ENCODE peak calls at places on chromosomes 2 and 18, in nine cellular contexts. U is GM12865, O is cardiac fibroblast, F is gastrocnemius medialis, E is NB4, D is IMR-90, H is Calu3, C is A549, W is breast epithelium. L is an unnamed sample.
A peak's percentile ranks its signal among the peaks of the same experiment; 100 is the strongest.

GRCh38 chr2:86194751-86195054 is 559 bp downstream of the IMMT start:
- DNase-seq in C (no peak), E (no peak), W (no peak), U (no peak), F (peak; percentile 97), D (no peak), H (no peak), O (no peak), L (no peak)

GRCh38 chr2:173830169-173830568 is 135.0 kb downstream of the SP3 start:
- DNase-seq in F (no peak), H (no peak), O (peak; percentile 49), D (no peak), C (no peak), U (no peak), E (peak; percentile 8), W (no peak), L (no peak)

GRCh38 chr2:27065128-27065527 is 6.3 kb downstream of the OST4 start:
- DNase-seq in O (no peak), C (no peak), F (no peak), D (no peak), E (no peak), U (no peak), H (no peak), W (no peak), L (no peak)

GRCh38 chr18:35618703-35619102 is 37.2 kb downstream of the GALNT1 start:
- DNase-seq in W (no peak), O (no peak), D (peak; percentile 46), F (no peak), C (no peak), U (no peak), H (no peak), E (no peak), L (no peak)

GRCh38 chr2:238821391-238821790 is 26.5 kb upstream of the TWIST2 start:
- DNase-seq in U (no peak), O (peak; percentile 49), C (peak; percentile 31), H (no peak), D (peak; percentile 39), F (no peak), E (no peak), W (no peak), L (no peak)

GRCh38 chr18:63267990-63268721 is 51.4 kb downstream of the BCL2 start:
- DNase-seq in F (no peak), W (no peak), U (peak; percentile 36), C (no peak), H (no peak), D (no peak), O (no peak), E (no peak), L (no peak)

GRCh38 chr18:63788447-63789096 is 13.4 kb downstream of the SERPINB7 start:
- DNase-seq in W (no peak), O (peak; percentile 45), C (peak; percentile 63), F (no peak), E (peak; percentile 90), H (peak; percentile 72), D (peak; percentile 96), U (peak; percentile 24), L (no peak)

GRCh38 chr2:8298783-8299182 is 383.1 kb upstream of the ID2 start:
- DNase-seq in E (peak; percentile 99), O (peak; percentile 28), W (no peak), D (no peak), U (peak; percentile 72), H (no peak), C (no peak), F (peak; percentile 26), L (no peak)

GRCh38 chr2:69082430-69082997 is 69.5 kb downstream of the ANTXR1 start:
- DNase-seq in D (peak; percentile 90), C (peak; percentile 97), H (peak; percentile 42), O (peak; percentile 90), E (no peak), U (peak; percentile 18), F (no peak), W (no peak), L (no peak)

GRCh38 chr2:14535156-14535555 is 97.4 kb upstream of the LRATD1 start:
- DNase-seq in F (no peak), O (no peak), D (no peak), H (no peak), U (no peak), E (no peak), C (no peak), W (no peak), L (no peak)

GRCh38 chr2:69567157-69567908 is 76.2 kb downstream of the AAK1 start:
- DNase-seq in H (peak; percentile 25), D (peak; percentile 66), W (no peak), U (no peak), O (no peak), E (no peak), C (peak; percentile 54), F (no peak), L (no peak)

GRCh38 chr18:35497006-35497333 is 790 bp downstream of the INO80C start:
- DNase-seq in U (no peak), O (peak; percentile 66), W (no peak), E (no peak), H (no peak), D (peak; percentile 51), C (no peak), F (no peak), L (no peak)

GRCh38 chr18:62957885-62958472 is 242.6 kb downstream of the PHLPP1 start:
- DNase-seq in W (no peak), O (peak; percentile 59), C (peak; percentile 65), H (peak; percentile 75), U (peak; percentile 70), D (peak; percentile 14), E (peak; percentile 67), F (no peak), L (no peak)

GRCh38 chr2:4653989-4654388 is 950.6 kb downstream of the DCDC2C start:
- DNase-seq in C (no peak), D (no peak), O (no peak), F (no peak), U (no peak), H (no peak), E (peak; percentile 16), W (no peak), L (no peak)

GRCh38 chr2:121793816-121794215 is 38.4 kb downstream of the TSN start:
- DNase-seq in C (no peak), D (no peak), W (no peak), F (no peak), H (no peak), E (no peak), U (no peak), O (no peak), L (no peak)

GRCh38 chr2:62506421-62506750 is 391 bp upstream of the TMEM17 start:
- DNase-seq in E (no peak), F (no peak), C (no peak), H (no peak), O (no peak), U (no peak), D (no peak), W (no peak), L (no peak)

GRCh38 chr18:985301-985700 is 80.6 kb downstream of the ADCYAP1 start:
- DNase-seq in O (no peak), W (no peak), H (no peak), F (no peak), E (no peak), D (no peak), U (no peak), C (no peak), L (no peak)

GRCh38 chr2:95372216-95372829 is 30.2 kb upstream of the FAHD2A start:
- DNase-seq in F (peak; percentile 1), C (no peak), H (no peak), E (no peak), U (no peak), D (no peak), W (peak; percentile 19), O (no peak), L (no peak)

GRCh38 chr18:1585881-1586488 is 681.3 kb downstream of the ADCYAP1 start:
- DNase-seq in F (no peak), W (no peak), E (peak; percentile 45), D (peak; percentile 3), H (no peak), U (peak; percentile 21), O (peak; percentile 51), C (peak; percentile 13), L (peak; percentile 6)

GRCh38 chr2:57720728-57721627 is 325.6 kb upstream of the VRK2 start:
- DNase-seq in O (peak; percentile 62), C (peak; percentile 76), U (peak; percentile 76), H (peak; percentile 59), F (no peak), E (peak; percentile 70), D (peak; percentile 52), W (no peak), L (peak; percentile 65)

DNA sequence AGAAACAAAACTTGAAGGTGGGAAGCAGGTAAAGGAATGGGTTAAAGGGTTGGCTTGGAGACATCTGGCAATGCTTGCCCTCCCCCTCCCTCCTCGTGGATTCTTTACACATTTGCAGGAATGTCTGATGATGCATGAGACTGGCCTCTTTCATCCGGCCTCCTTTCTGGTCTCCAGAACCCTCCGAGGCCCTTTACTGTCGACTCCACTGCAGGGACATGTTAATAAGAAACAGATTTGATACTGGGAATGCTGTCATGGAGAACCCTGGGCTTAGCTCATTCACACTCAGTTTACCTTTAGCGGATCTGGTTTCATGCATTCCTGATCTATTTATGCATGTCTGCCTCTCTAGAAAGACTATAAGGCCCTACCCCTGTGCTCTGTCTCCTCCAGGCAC is 238.7 kb downstream of the TGIF1 start:
- DNase-seq in W (no peak), O (peak; percentile 77), D (peak; percentile 99), H (peak; percentile 55), U (no peak), C (peak; percentile 83), E (no peak), F (no peak), L (no peak)
- TF ChIP-seq CTCF in W (no peak), O (no peak), D (no peak), H (no peak), U (no peak), C (no peak), E (no peak), F (no peak), L (no peak)

GRCh38 chr2:39119732-39120520 is 925 bp downstream of the SOS1 start:
- DNase-seq in E (peak; percentile 77), D (peak; percentile 49), W (no peak), U (peak; percentile 76), H (peak; percentile 66), F (peak; percentile 48), C (peak; percentile 58), O (peak; percentile 64), L (peak; percentile 79)
- TF ChIP-seq CTCF in E (no peak), D (peak; percentile 36), W (no peak), U (peak; percentile 10), H (no peak), F (peak; percentile 48), C (peak; percentile 58), O (no peak), L (peak; percentile 60)

GRCh38 chr2:21117688-21118087 is 6.1 kb upstream of the TDRD15 start:
- DNase-seq in O (no peak), F (no peak), H (no peak), U (no peak), E (no peak), D (no peak), C (no peak), W (no peak), L (no peak)

GRCh38 chr2:21123473-21124393 is at the start of gene TDRD15:
- DNase-seq in W (no peak), C (no peak), O (no peak), E (peak; percentile 87), H (no peak), U (no peak), D (no peak), F (no peak), L (no peak)

GRCh38 chr2:21118302-21118920 is 5.4 kb upstream of the TDRD15 start:
- DNase-seq in E (peak; percentile 66), C (peak; percentile 46), D (peak; percentile 14), W (no peak), F (no peak), O (peak; percentile 27), U (peak; percentile 35), H (no peak), L (peak; percentile 28)
- TF ChIP-seq CTCF in E (peak; percentile 43), C (peak; percentile 59), D (peak; percentile 34), W (no peak), F (peak; percentile 25), O (peak; percentile 9), U (peak; percentile 26), H (peak; percentile 29), L (peak; percentile 41)

GRCh38 chr2:262117-262516 is 1.7 kb downstream of the SH3YL1 start:
- DNase-seq in F (no peak), H (peak; percentile 16), U (no peak), W (no peak), E (no peak), D (no peak), O (no peak), C (no peak), L (no peak)
- TF ChIP-seq CTCF in F (no peak), H (no peak), U (no peak), W (no peak), E (no peak), D (no peak), O (no peak), C (no peak), L (no peak)

L was measured in GM10248.